ENCODE peak calls at places on chromosomes 3 and 15, in nine cellular contexts. E is HCT116, B is cardiac fibroblast, G is psoas muscle, W is bronchial epithelial cell, V is colonic mucosa, N is K562, Y is hepatocyte, S is HFF-Myc. R is an unnamed sample.

GRCh38 chr15:37045859-37046318 is 54.5 kb downstream of the MEIS2 start:
- DNase-seq in V (no peak), S (no peak), Y (peak), W (no peak), B (no peak), E (no peak), G (no peak), N (no peak), R (no peak)

GRCh38 chr15:90869601-90870353 is 1.4 kb downstream of the FURIN start:
- DNase-seq in G (peak), N (peak), S (peak), B (peak), Y (peak), E (peak), V (peak), W (peak), R (no peak)

GRCh38 chr3:63193647-63194046 is 84.5 kb upstream of the SYNPR start:
- DNase-seq in S (peak), V (no peak), G (no peak), E (peak), N (no peak), W (peak), Y (peak), B (peak), R (no peak)

GRCh38 chr3:12585970-12586369 is 29.1 kb downstream of the MKRN2 start:
- DNase-seq in V (no peak), N (no peak), E (no peak), W (no peak), G (no peak), S (no peak), Y (no peak), B (no peak), R (no peak)

GRCh38 chr15:80507638-80508316 is 103.6 kb downstream of the ARNT2 start:
- DNase-seq in E (no peak), V (no peak), S (peak), B (peak), N (no peak), G (no peak), Y (no peak), W (peak), R (peak)

GRCh38 chr3:16768956-16769355 is 115.8 kb upstream of the PLCL2 start:
- DNase-seq in E (no peak), Y (no peak), G (no peak), S (no peak), B (peak), V (no peak), N (no peak), W (no peak), R (no peak)

GRCh38 chr3:195704433-195704999 is 16.3 kb upstream of the MUC20 start:
- DNase-seq in V (no peak), B (no peak), G (no peak), W (no peak), Y (no peak), E (no peak), N (peak), S (no peak), R (no peak)

GRCh38 chr3:51390186-51390585 is 899 bp upstream of the RBM15B start:
- DNase-seq in V (no peak), E (no peak), B (no peak), G (no peak), W (no peak), N (no peak), Y (no peak), S (no peak), R (no peak)

GRCh38 chr3:177817746-177818145 is 620.5 kb upstream of the TBL1XR1 start:
- DNase-seq in V (no peak), G (no peak), E (no peak), W (no peak), N (no peak), S (no peak), Y (no peak), B (no peak), R (no peak)

GRCh38 chr3:99817047-99817436 is 620 bp upstream of the CMSS1 start:
- DNase-seq in Y (no peak), S (no peak), G (peak), E (no peak), V (peak), N (peak), B (no peak), W (no peak), R (no peak)

GRCh38 chr3:129195731-129196256 is 12.1 kb upstream of the CNBP start:
- DNase-seq in W (peak), N (no peak), Y (peak), B (peak), V (no peak), G (peak), S (peak), E (no peak), R (peak)

GRCh38 chr15:79978694-79979519 is 7.9 kb upstream of the BCL2A1 start:
- DNase-seq in N (no peak), G (no peak), E (no peak), Y (peak), B (peak), V (no peak), W (peak), S (no peak), R (peak)

GRCh38 chr3:102124301-102125158 is 275.2 kb downstream of the NFKBIZ start:
- DNase-seq in S (no peak), B (peak), W (peak), V (no peak), Y (no peak), N (no peak), G (no peak), E (no peak), R (peak)

GRCh38 chr3:13021141-13021933 is 51.9 kb downstream of the IQSEC1 start:
- DNase-seq in E (no peak), G (peak), W (no peak), Y (no peak), S (no peak), B (no peak), V (no peak), N (no peak), R (no peak)

GRCh38 chr3:37453393-37454391 is 279.3 kb upstream of the LRRFIP2 start:
- DNase-seq in W (no peak), S (no peak), V (peak), N (no peak), Y (peak), B (peak), G (peak), E (no peak), R (no peak)

GRCh38 chr3:23865595-23866396 is 51.0 kb downstream of the NKIRAS1 start:
- DNase-seq in S (no peak), W (no peak), N (no peak), B (peak), V (no peak), E (no peak), G (no peak), Y (peak), R (no peak)

GRCh38 chr3:87002346-87002745 is 11.4 kb upstream of the VGLL3 start:
- DNase-seq in V (no peak), S (no peak), W (no peak), Y (peak), N (no peak), E (no peak), G (no peak), B (no peak), R (no peak)

GRCh38 chr3:116339441-116340028 is 105.8 kb downstream of the LSAMP start:
- DNase-seq in G (no peak), B (peak), N (no peak), V (peak), Y (peak), S (peak), W (no peak), E (no peak), R (peak)

GRCh38 chr3:133289322-133289721 is 110.5 kb upstream of the BFSP2 start:
- DNase-seq in S (no peak), Y (no peak), G (no peak), N (no peak), E (no peak), W (no peak), B (no peak), V (no peak), R (no peak)

GRCh38 chr3:111882799-111883198 is 23.7 kb downstream of the PHLDB2 start:
- DNase-seq in W (no peak), B (no peak), E (no peak), V (no peak), Y (no peak), S (no peak), G (no peak), N (no peak), R (no peak)

GRCh38 chr15:66226736-66227135 is 26.8 kb downstream of the MEGF11 start:
- DNase-seq in W (no peak), S (no peak), B (no peak), N (no peak), G (no peak), E (no peak), V (no peak), Y (no peak), R (no peak)

GRCh38 chr15:23589012-23589411 is 23.5 kb downstream of the MKRN3 start:
- DNase-seq in Y (no peak), N (no peak), G (no peak), S (no peak), B (no peak), W (no peak), V (no peak), E (no peak), R (no peak)

GRCh38 chr3:31116651-31117050 is 222.2 kb upstream of the GADL1 start:
- DNase-seq in V (no peak), G (no peak), Y (no peak), E (no peak), B (peak), W (no peak), N (no peak), S (no peak), R (no peak)

GRCh38 chr3:178513539-178514410 is 22.5 kb upstream of the KCNMB2 start:
- DNase-seq in Y (no peak), E (no peak), B (peak), W (no peak), N (no peak), G (no peak), S (peak), V (no peak), R (peak)

GRCh38 chr3:133540896-133541674 is 32.4 kb upstream of the CDV3 start:
- DNase-seq in E (peak), N (no peak), B (peak), V (peak), G (no peak), Y (peak), S (peak), W (peak), R (no peak)

GRCh38 chr3:105042586-105042985 is 324.1 kb upstream of the ALCAM start:
- DNase-seq in V (no peak), N (no peak), Y (no peak), G (no peak), W (no peak), E (no peak), B (no peak), S (no peak), R (no peak)

GRCh38 chr3:149767720-149768119 is 15.4 kb upstream of the COMMD2 start:
- DNase-seq in E (no peak), B (no peak), S (no peak), V (no peak), Y (no peak), G (no peak), W (no peak), N (no peak), R (no peak)

GRCh38 chr15:67199881-67200763 is 54.3 kb downstream of the AAGAB start:
- DNase-seq in S (no peak), G (no peak), E (no peak), N (no peak), B (no peak), V (no peak), W (peak), Y (no peak), R (no peak)

GRCh38 chr3:175121225-175121624 is 262.1 kb downstream of the NAALADL2 start:
- DNase-seq in S (no peak), E (peak), B (no peak), W (peak), G (no peak), Y (peak), N (no peak), V (peak), R (no peak)
- TF ChIP-seq CTCF in S (peak), E (peak), B (peak), W (peak), G (no peak), Y (peak), N (no peak), V (no peak), R (peak)

DNA sequence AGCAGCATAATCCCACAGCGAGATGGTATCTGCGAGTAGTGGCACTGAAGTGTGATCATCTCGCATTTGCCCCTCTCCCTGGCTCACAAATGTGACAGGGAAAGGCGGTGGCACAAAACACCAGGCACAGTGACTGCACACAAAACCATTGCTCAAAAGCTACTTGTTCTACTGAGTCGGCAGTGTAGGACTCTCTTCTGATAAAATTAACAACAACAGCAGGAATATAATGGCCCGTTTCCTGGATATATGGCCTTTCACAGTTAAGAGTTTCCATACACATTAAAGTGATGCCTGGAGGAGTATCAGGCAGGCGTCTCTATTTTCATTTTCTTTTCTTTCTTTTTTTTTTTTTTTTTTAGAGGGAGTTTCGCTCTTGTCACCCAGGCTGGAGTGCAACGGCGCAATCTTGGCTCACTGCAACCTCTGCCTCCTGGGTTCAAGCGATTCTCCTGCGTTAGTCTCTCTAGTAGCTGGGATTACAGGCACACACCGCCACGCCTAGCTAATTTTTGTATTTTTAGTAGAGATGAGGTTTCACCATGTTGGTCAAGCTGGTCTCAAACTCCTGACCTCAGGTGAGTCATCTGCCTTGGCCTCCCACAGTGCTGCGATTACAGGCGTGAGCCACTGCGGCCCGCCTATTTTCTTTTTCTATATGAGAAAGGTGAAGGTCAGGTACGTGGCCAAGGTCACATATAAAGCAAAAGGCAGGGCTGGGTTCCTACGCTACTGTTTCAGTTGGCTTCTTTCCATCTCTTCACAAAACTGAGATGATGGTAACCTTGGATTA is 68.8 kb downstream of the MYO1E start:
- DNase-seq in Y (no peak), V (no peak), E (no peak), W (no peak), N (no peak), S (no peak), G (no peak), B (no peak), R (no peak)
- H3K4me3 ChIP-seq in Y (no peak), V (no peak), E (peak), W (no peak), N (no peak), S (no peak), G (no peak), B (no peak), R (no peak)

GRCh38 chr3:187875868-187876267 is 130.6 kb upstream of the BCL6 start:
- DNase-seq in V (no peak), B (no peak), S (no peak), Y (no peak), W (no peak), E (no peak), N (no peak), G (no peak), R (no peak)

GRCh38 chr3:187871204-187871591 is 125.9 kb upstream of the BCL6 start:
- DNase-seq in N (no peak), Y (no peak), B (no peak), W (no peak), S (no peak), G (no peak), V (no peak), E (no peak), R (no peak)

GRCh38 chr3:187878776-187879524 is 133.7 kb upstream of the BCL6 start:
- DNase-seq in V (no peak), B (peak), N (no peak), E (no peak), Y (no peak), G (no peak), S (peak), W (peak), R (no peak)

GRCh38 chr3:187870360-187871203 is 125.3 kb upstream of the BCL6 start:
- DNase-seq in W (no peak), V (no peak), N (no peak), G (no peak), B (no peak), E (no peak), S (no peak), Y (no peak), R (no peak)

DNA sequence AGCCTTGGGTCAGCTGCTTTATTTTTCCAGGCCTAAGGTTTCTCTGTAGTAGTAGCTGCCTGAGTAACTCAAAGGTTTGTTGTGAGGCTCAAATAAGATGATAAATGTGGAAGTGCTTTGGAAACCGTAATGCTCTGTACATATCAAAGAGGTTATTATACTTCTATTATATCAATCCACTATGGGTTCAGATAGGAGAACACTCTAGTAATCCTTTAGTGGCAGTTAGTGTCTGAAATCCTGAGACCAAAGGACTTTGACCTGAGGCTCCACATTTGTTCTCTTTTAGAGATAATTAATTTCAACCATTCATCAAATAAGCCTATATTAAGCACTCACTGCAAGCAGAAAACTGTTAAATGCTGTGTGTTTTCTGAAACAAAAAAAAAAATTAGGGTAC is 128.6 kb upstream of the BCL6 start:
- DNase-seq in W (no peak), S (no peak), Y (no peak), N (no peak), E (no peak), B (no peak), V (no peak), G (no peak), R (no peak)
- TF ChIP-seq CTCF in W (no peak), S (no peak), Y (no peak), N (no peak), E (no peak), B (no peak), V (no peak), G (no peak), R (no peak)

GRCh38 chr15:40308844-40309189 is 1.1 kb upstream of the PLCB2 start:
- DNase-seq in G (no peak), V (no peak), N (peak), S (no peak), B (no peak), Y (no peak), W (no peak), E (no peak), R (no peak)
- H3K4me3 ChIP-seq in G (no peak), V (no peak), N (no peak), S (no peak), B (peak), Y (no peak), W (no peak), E (no peak), R (no peak)

GRCh38 chr3:126977821-126978220 is 5.1 kb upstream of the PLXNA1 start:
- DNase-seq in W (no peak), Y (no peak), N (no peak), G (no peak), V (no peak), B (no peak), S (no peak), E (no peak), R (no peak)
- TF ChIP-seq CTCF in W (no peak), Y (no peak), N (no peak), G (no peak), V (no peak), B (no peak), S (no peak), E (no peak), R (no peak)

R was measured in BJ.